ENCODE peak calls at places on chromosomes 4 and X, in five cellular contexts. One of them, this sample, is unnamed.

GRCh38 chr4:72366601-72367000 is 202.4 kb downstream of the ADAMTS3 start:
- DNase-seq in cardiac muscle cell: no peak
- DNase-seq in endothelial cell of umbilical vein: no peak
- DNase-seq in psoas muscle: no peak
- DNase-seq in AG04450: no peak
- DNase-seq in this sample: no peak

GRCh38 chrX:1657367-1658082 is 42.7 kb downstream of the ASMT start:
- DNase-seq in cardiac muscle cell: peak; percentile 31
- DNase-seq in endothelial cell of umbilical vein: peak; percentile 77
- DNase-seq in psoas muscle: no peak
- DNase-seq in AG04450: no peak
- DNase-seq in this sample: no peak

GRCh38 chrX:115940888-115941332 is 229.6 kb upstream of the AGTR2 start:
- DNase-seq in cardiac muscle cell: peak; percentile 4
- DNase-seq in endothelial cell of umbilical vein: peak; percentile 0
- DNase-seq in psoas muscle: peak; percentile 38
- DNase-seq in AG04450: no peak
- DNase-seq in this sample: no peak

GRCh38 chr4:73828945-73829344 is 7.5 kb upstream of the CXCL6 start:
- DNase-seq in cardiac muscle cell: peak; percentile 74
- DNase-seq in endothelial cell of umbilical vein: no peak
- DNase-seq in psoas muscle: no peak
- DNase-seq in AG04450: no peak
- DNase-seq in this sample: no peak

GRCh38 chrX:141405486-141405877 is 163.2 kb upstream of the SPANXC start:
- DNase-seq in cardiac muscle cell: peak; percentile 23
- DNase-seq in endothelial cell of umbilical vein: peak; percentile 85
- DNase-seq in psoas muscle: no peak
- DNase-seq in AG04450: no peak
- DNase-seq in this sample: no peak

GRCh38 chrX:45145492-45146215 is 55.0 kb downstream of the DIPK2B start:
- DNase-seq in cardiac muscle cell: no peak
- DNase-seq in endothelial cell of umbilical vein: no peak
- DNase-seq in psoas muscle: no peak
- DNase-seq in AG04450: no peak
- DNase-seq in this sample: no peak

GRCh38 chr4:185874516-185875230 is 62.7 kb upstream of the SORBS2 start:
- DNase-seq in cardiac muscle cell: peak; percentile 39
- DNase-seq in endothelial cell of umbilical vein: peak; percentile 80
- DNase-seq in psoas muscle: no peak
- DNase-seq in AG04450: peak; percentile 7
- DNase-seq in this sample: peak; percentile 35

GRCh38 chr4:100517864-100518341 is at the start of gene EMCN:
- DNase-seq in cardiac muscle cell: peak; percentile 60
- DNase-seq in endothelial cell of umbilical vein: peak; percentile 90
- DNase-seq in psoas muscle: no peak
- DNase-seq in AG04450: no peak
- DNase-seq in this sample: no peak

GRCh38 chr4:147482281-147482680 is 1.4 kb downstream of the EDNRA start:
- DNase-seq in cardiac muscle cell: no peak
- DNase-seq in endothelial cell of umbilical vein: no peak
- DNase-seq in psoas muscle: no peak
- DNase-seq in AG04450: no peak
- DNase-seq in this sample: no peak

GRCh38 chr4:153669838-153670237 is 14.2 kb upstream of the TLR2 start:
- DNase-seq in cardiac muscle cell: no peak
- DNase-seq in endothelial cell of umbilical vein: no peak
- DNase-seq in psoas muscle: no peak
- DNase-seq in AG04450: no peak
- DNase-seq in this sample: no peak

GRCh38 chrX:31397119-31397518 is 325.3 kb upstream of the FTHL17 start:
- DNase-seq in cardiac muscle cell: no peak
- DNase-seq in endothelial cell of umbilical vein: no peak
- DNase-seq in psoas muscle: no peak
- DNase-seq in AG04450: no peak
- DNase-seq in this sample: no peak

GRCh38 chr4:7156273-7157139 is 35.8 kb upstream of the SORCS2 start:
- DNase-seq in cardiac muscle cell: peak; percentile 61
- DNase-seq in endothelial cell of umbilical vein: peak; percentile 11
- DNase-seq in psoas muscle: peak; percentile 50
- DNase-seq in AG04450: no peak
- DNase-seq in this sample: no peak

GRCh38 chr4:154982187-154983047 is 201.3 kb downstream of the RBM46 start:
- DNase-seq in cardiac muscle cell: peak; percentile 82
- DNase-seq in endothelial cell of umbilical vein: peak; percentile 61
- DNase-seq in psoas muscle: peak; percentile 13
- DNase-seq in AG04450: peak; percentile 6
- DNase-seq in this sample: no peak

GRCh38 chrX:16368696-16369095 is 201.4 kb downstream of the MAGEB17 start:
- DNase-seq in cardiac muscle cell: no peak
- DNase-seq in endothelial cell of umbilical vein: no peak
- DNase-seq in psoas muscle: no peak
- DNase-seq in AG04450: no peak
- DNase-seq in this sample: no peak

GRCh38 chrX:39689374-39690104 is 408.2 kb downstream of the BCOR start:
- DNase-seq in cardiac muscle cell: no peak
- DNase-seq in endothelial cell of umbilical vein: no peak
- DNase-seq in psoas muscle: no peak
- DNase-seq in AG04450: no peak
- DNase-seq in this sample: no peak

GRCh38 chrX:1118572-1119199 is 93.8 kb downstream of the CRLF2 start:
- DNase-seq in cardiac muscle cell: no peak
- DNase-seq in endothelial cell of umbilical vein: no peak
- DNase-seq in psoas muscle: no peak
- DNase-seq in AG04450: no peak
- DNase-seq in this sample: no peak

GRCh38 chr4:139740121-139740520 is 74.5 kb downstream of the MGST2 start:
- DNase-seq in cardiac muscle cell: peak; percentile 44
- DNase-seq in endothelial cell of umbilical vein: peak; percentile 12
- DNase-seq in psoas muscle: peak; percentile 57
- DNase-seq in AG04450: no peak
- DNase-seq in this sample: no peak

GRCh38 chr4:40750461-40751258 is 905 bp downstream of the NSUN7 start:
- DNase-seq in cardiac muscle cell: peak; percentile 14
- DNase-seq in endothelial cell of umbilical vein: peak; percentile 3
- DNase-seq in psoas muscle: no peak
- DNase-seq in AG04450: no peak
- DNase-seq in this sample: no peak

DNA sequence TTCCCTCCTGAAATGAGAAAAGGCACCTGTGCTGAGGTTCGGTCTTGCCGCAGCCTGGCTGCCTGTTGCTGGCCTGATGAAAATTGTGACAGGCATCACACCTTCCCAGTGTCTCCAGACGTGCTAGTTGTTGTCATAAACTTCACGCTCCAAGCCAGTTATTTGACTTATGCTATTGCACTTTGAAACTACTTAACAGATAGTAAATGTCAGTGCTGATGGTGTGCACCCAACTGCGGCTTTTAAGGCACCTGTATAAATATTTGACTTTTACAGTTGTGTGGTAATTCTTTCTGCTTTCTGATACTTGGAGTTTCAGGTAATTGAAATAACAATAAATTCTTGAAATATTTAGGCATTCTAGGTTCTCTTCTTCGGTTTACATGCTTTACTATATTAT is 1.8 kb downstream of the WWC2 start:
- DNase-seq in cardiac muscle cell: no peak
- DNase-seq in endothelial cell of umbilical vein: peak; percentile 27
- DNase-seq in psoas muscle: no peak
- DNase-seq in AG04450: no peak
- DNase-seq in this sample: no peak
- H3K4me3 ChIP-seq in cardiac muscle cell: peak overlapping the region; percentile 71
- H3K4me3 ChIP-seq in endothelial cell of umbilical vein: peak overlapping the region; percentile 5
- H3K4me3 ChIP-seq in psoas muscle: peak overlapping the region; percentile 79
- H3K4me3 ChIP-seq in AG04450: peak overlapping the region; percentile 91
- H3K4me3 ChIP-seq in this sample: peak overlapping the region; percentile 75

GRCh38 chr4:25857403-25857802 is 5.4 kb downstream of the SEL1L3 start:
- DNase-seq in cardiac muscle cell: peak; percentile 15
- DNase-seq in endothelial cell of umbilical vein: no peak
- DNase-seq in psoas muscle: no peak
- DNase-seq in AG04450: no peak
- DNase-seq in this sample: no peak
- TF ChIP-seq CTCF in cardiac muscle cell: no peak
- TF ChIP-seq CTCF in endothelial cell of umbilical vein: peak; percentile 7
- TF ChIP-seq CTCF in psoas muscle: no peak
- TF ChIP-seq CTCF in AG04450: peak; percentile 17
- TF ChIP-seq CTCF in this sample: peak; percentile 56

DNA sequence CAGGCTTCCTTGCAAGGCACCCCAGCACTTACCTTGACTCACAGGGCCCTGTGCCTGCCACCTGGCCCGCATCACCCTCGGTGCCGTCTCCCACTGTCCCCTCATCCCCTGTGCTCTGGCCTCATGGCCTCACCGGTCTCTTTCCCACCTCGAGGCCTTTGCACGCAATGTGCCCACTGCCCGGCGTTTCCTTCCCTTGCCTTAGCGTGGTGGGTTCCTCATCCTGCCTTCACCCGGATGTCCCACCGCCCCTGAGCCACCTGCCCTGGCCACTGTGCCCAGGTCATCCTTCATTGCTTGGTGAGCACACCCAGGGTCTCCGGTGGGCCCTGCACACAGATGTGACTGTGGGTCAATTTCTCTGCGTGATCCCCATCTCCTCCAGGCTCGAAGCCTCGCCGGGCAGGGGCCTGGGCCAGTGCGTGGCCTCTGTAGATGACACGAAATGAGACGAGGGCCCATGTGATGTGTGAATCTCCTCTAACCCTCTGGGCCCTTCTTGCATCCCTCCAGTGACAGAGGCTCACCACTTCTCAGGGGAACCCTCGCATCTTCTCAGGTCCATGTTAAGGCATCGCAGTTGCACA is 4.6 kb downstream of the HTRA3 start:
- DNase-seq in cardiac muscle cell: no peak
- DNase-seq in endothelial cell of umbilical vein: no peak
- DNase-seq in psoas muscle: no peak
- DNase-seq in AG04450: no peak
- DNase-seq in this sample: no peak
- H3K4me3 ChIP-seq in cardiac muscle cell: no peak overlapping the region
- H3K4me3 ChIP-seq in endothelial cell of umbilical vein: no peak overlapping the region
- H3K4me3 ChIP-seq in psoas muscle: no peak overlapping the region
- H3K4me3 ChIP-seq in AG04450: no peak overlapping the region
- H3K4me3 ChIP-seq in this sample: no peak overlapping the region

DNA sequence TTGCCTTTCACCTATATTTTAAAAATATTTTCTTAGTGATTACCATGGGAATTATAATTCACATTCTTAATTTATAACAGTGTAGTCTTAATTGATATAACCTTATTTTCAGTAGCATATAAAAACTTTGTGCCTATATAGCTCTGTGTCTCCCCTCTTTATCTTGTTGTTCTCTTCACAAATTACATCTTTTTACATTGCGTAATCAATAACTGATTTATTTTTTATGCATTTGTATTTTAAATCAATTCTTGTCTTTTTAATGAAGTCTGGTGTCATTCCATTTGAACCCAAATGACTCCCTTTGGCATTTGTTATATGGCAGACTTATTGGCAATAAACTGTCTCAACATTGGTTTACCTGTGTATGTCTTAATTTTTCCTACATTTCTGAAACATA is 137.0 kb downstream of the SH3BGRL start:
- DNase-seq in cardiac muscle cell: no peak
- DNase-seq in endothelial cell of umbilical vein: no peak
- DNase-seq in psoas muscle: no peak
- DNase-seq in AG04450: no peak
- DNase-seq in this sample: no peak
- TF ChIP-seq CTCF in cardiac muscle cell: no peak
- TF ChIP-seq CTCF in endothelial cell of umbilical vein: no peak
- TF ChIP-seq CTCF in psoas muscle: no peak
- TF ChIP-seq CTCF in AG04450: no peak
- TF ChIP-seq CTCF in this sample: no peak

GRCh38 chrX:75655627-75656026 is 129.4 kb downstream of the MAGEE2 start:
- DNase-seq in cardiac muscle cell: no peak
- DNase-seq in endothelial cell of umbilical vein: no peak
- DNase-seq in psoas muscle: no peak
- DNase-seq in AG04450: no peak
- DNase-seq in this sample: no peak
- H3K4me3 ChIP-seq in cardiac muscle cell: no peak overlapping the region
- H3K4me3 ChIP-seq in endothelial cell of umbilical vein: no peak overlapping the region
- H3K4me3 ChIP-seq in psoas muscle: no peak overlapping the region
- H3K4me3 ChIP-seq in AG04450: no peak overlapping the region
- H3K4me3 ChIP-seq in this sample: no peak overlapping the region

GRCh38 chrX:96183843-96184242 is 500.8 kb upstream of the DIAPH2 start:
- DNase-seq in cardiac muscle cell: peak; percentile 2
- DNase-seq in endothelial cell of umbilical vein: peak; percentile 6
- DNase-seq in psoas muscle: no peak
- DNase-seq in AG04450: no peak
- DNase-seq in this sample: no peak
- TF ChIP-seq CTCF in cardiac muscle cell: peak; percentile 25
- TF ChIP-seq CTCF in endothelial cell of umbilical vein: peak; percentile 21
- TF ChIP-seq CTCF in psoas muscle: peak; percentile 20
- TF ChIP-seq CTCF in AG04450: peak; percentile 43
- TF ChIP-seq CTCF in this sample: peak; percentile 47

DNA sequence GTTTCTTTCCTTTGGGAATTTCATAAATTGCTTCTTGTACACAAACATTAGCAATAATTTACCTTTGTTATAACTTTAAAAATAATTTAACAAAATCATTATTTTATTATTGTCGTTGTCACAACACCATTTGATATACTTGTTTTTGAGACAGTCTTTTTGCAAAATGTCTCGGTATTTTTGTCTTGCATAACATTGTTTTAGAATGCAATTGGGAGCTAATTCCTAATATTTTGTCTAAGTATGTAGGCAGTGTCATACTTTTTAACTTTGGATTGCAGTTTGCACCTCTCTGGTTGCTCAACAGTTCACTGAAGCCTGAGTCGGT is 340 bp upstream of the CFAP299 start:
- DNase-seq in cardiac muscle cell: no peak
- DNase-seq in endothelial cell of umbilical vein: no peak
- DNase-seq in psoas muscle: no peak
- DNase-seq in AG04450: no peak
- DNase-seq in this sample: no peak
- H3K4me3 ChIP-seq in cardiac muscle cell: peak overlapping the region; percentile 63
- H3K4me3 ChIP-seq in endothelial cell of umbilical vein: no peak overlapping the region
- H3K4me3 ChIP-seq in psoas muscle: peak overlapping the region; percentile 72
- H3K4me3 ChIP-seq in AG04450: peak overlapping the region; percentile 82
- H3K4me3 ChIP-seq in this sample: peak overlapping the region; percentile 84

DNA sequence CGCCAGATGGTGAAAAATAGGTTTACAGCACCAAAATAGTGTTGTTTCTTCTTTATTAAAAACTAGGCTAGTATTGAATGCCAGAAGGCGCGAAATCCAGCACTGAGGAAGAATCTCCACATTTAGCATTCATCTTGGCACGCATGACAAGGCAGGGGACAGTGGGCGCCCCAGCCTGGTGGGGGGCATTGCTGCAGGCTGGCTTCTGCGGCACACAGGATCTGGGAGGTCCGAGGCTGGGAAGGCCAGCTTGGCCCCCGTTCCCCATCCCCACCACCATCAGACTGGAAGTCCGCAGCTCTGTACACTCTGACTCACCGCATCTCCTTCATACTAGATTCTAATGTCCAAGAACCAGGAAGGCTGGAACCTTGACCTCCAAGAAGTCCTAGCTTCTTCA is 75.7 kb upstream of the DDX3X start:
- DNase-seq in cardiac muscle cell: no peak
- DNase-seq in endothelial cell of umbilical vein: no peak
- DNase-seq in psoas muscle: no peak
- DNase-seq in AG04450: no peak
- DNase-seq in this sample: no peak
- TF ChIP-seq CTCF in cardiac muscle cell: no peak
- TF ChIP-seq CTCF in endothelial cell of umbilical vein: no peak
- TF ChIP-seq CTCF in psoas muscle: no peak
- TF ChIP-seq CTCF in AG04450: no peak
- TF ChIP-seq CTCF in this sample: no peak